ENCODE peak calls at places on chromosomes 6 and 20, in ten cellular contexts. C is right lobe of liver; V is CD8-positive, alpha-beta T cell; Z is tibial artery; N is sigmoid colon; A is astrocyte of the spinal cord; J is GM23338; D is psoas muscle; L is HFF-Myc; R is cardiac fibroblast. E is an unnamed sample.

GRCh38 chr20:31593221-31594001 is 11.7 kb upstream of the ID1 start:
- DNase-seq in C (peak), V (no peak), Z (no peak), N (no peak), A (peak), J (no peak), D (no peak), L (no peak), R (peak), E (no peak)

GRCh38 chr6:13700232-13700631 is 11.4 kb downstream of the RANBP9 start:
- DNase-seq in C (no peak), V (no peak), Z (no peak), N (no peak), A (no peak), J (no peak), D (no peak), L (no peak), R (no peak), E (no peak)

GRCh38 chr6:129567374-129567773 is 142.6 kb downstream of the ARHGAP18 start:
- DNase-seq in C (no peak), V (no peak), Z (peak), N (no peak), A (peak), J (peak), D (no peak), L (no peak), R (peak), E (no peak)

GRCh38 chr6:17300637-17301036 is 19.5 kb downstream of the RBM24 start:
- DNase-seq in C (no peak), V (no peak), Z (no peak), N (no peak), A (no peak), J (no peak), D (no peak), L (no peak), R (no peak), E (no peak)

GRCh38 chr6:131765081-131765852 is 42.6 kb upstream of the ENPP1 start:
- DNase-seq in C (no peak), V (no peak), Z (no peak), N (no peak), A (peak), J (no peak), D (no peak), L (no peak), R (peak), E (peak)

GRCh38 chr6:13461805-13462204 is 25.6 kb downstream of the GFOD1 start:
- DNase-seq in C (peak), V (no peak), Z (no peak), N (no peak), A (no peak), J (no peak), D (no peak), L (no peak), R (no peak), E (no peak)

GRCh38 chr6:41229716-41230115 is 1.6 kb downstream of the TREML4 start:
- DNase-seq in C (no peak), V (no peak), Z (no peak), N (no peak), A (no peak), J (no peak), D (no peak), L (no peak), R (no peak), E (no peak)

GRCh38 chr20:33169176-33169794 is 1.3 kb downstream of the BPIFA2 start:
- DNase-seq in C (no peak), V (no peak), Z (no peak), N (no peak), A (no peak), J (peak), D (no peak), L (peak), R (no peak), E (no peak)

GRCh38 chr6:93418113-93418447 is 1.3 kb downstream of the EPHA7 start:
- DNase-seq in C (no peak), V (no peak), Z (no peak), N (no peak), A (peak), J (no peak), D (no peak), L (no peak), R (peak), E (no peak)

GRCh38 chr6:163415620-163416379 is 1.3 kb downstream of the QKI start:
- DNase-seq in C (no peak), V (no peak), Z (peak), N (peak), A (peak), J (peak), D (peak), L (no peak), R (peak), E (no peak)

GRCh38 chr6:7707787-7708186 is 18.1 kb upstream of the BMP6 start:
- DNase-seq in C (no peak), V (no peak), Z (no peak), N (no peak), A (no peak), J (no peak), D (no peak), L (no peak), R (peak), E (peak)

GRCh38 chr6:22848121-22848520 is 278.8 kb downstream of the HDGFL1 start:
- DNase-seq in C (no peak), V (no peak), Z (no peak), N (no peak), A (peak), J (no peak), D (no peak), L (no peak), R (no peak), E (no peak)

GRCh38 chr6:52365871-52366540 is 4.1 kb downstream of the PAQR8 start:
- DNase-seq in C (no peak), V (no peak), Z (no peak), N (no peak), A (peak), J (no peak), D (no peak), L (no peak), R (peak), E (no peak)

GRCh38 chr20:2539341-2539740 is 3.0 kb downstream of the TMC2 start:
- DNase-seq in C (no peak), V (no peak), Z (no peak), N (no peak), A (no peak), J (no peak), D (no peak), L (no peak), R (no peak), E (no peak)

GRCh38 chr20:37804584-37805566 is 98.1 kb upstream of the VSTM2L start:
- DNase-seq in C (no peak), V (no peak), Z (no peak), N (no peak), A (no peak), J (no peak), D (no peak), L (no peak), R (peak), E (no peak)

GRCh38 chr6:99013145-99013544 is 65.4 kb upstream of the FBXL4 start:
- DNase-seq in C (no peak), V (no peak), Z (no peak), N (no peak), A (peak), J (no peak), D (no peak), L (peak), R (peak), E (peak)

GRCh38 chr6:42403415-42403814 is 48.3 kb downstream of the TRERF1 start:
- DNase-seq in C (peak), V (no peak), Z (no peak), N (no peak), A (peak), J (no peak), D (no peak), L (peak), R (no peak), E (no peak)
- TF ChIP-seq CTCF in C (no peak), V (no peak), Z (no peak), N (no peak), A (no peak), J (peak), D (no peak), L (no peak), R (no peak), E (no peak)

GRCh38 chr6:119112856-119113530 is 34.5 kb upstream of the FAM184A start:
- DNase-seq in C (no peak), V (no peak), Z (peak), N (no peak), A (no peak), J (peak), D (peak), L (no peak), R (peak), E (no peak)
- H3K4me3 ChIP-seq in C (no peak), V (no peak), Z (no peak), N (no peak), A (no peak), J (no peak), D (no peak), L (no peak), R (no peak), E (no peak)

DNA sequence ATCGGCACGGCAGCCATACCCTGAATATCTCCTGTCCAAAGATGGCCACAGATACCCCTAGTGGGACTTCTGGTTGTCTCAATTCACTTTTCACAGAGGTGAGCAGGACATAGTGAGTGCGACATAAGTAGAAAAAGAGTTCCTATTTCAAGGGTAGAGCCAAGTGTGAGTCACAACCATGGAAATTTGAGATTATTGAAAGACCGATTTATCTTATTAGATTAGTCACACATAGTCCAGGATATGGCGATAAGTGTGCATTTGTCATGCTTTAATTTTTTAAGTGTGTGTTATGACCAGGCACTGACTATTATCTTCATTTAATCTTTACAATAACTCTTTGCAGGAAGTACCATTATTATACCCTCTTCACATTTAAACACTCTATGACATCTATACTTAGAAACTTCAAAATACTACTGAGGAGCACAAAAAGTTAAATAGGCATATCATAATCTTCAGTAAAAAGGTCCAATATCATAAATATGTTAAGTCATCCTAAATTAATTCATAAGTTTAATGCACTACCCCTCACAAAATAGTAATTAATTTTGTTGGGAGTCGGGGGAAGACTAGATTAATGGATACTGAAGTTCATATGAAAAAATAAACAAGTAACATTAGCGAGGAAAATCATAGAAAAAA is 13.4 kb upstream of the TNFAIP3 start:
- DNase-seq in C (no peak), V (no peak), Z (no peak), N (no peak), A (peak), J (no peak), D (no peak), L (no peak), R (no peak), E (no peak)
- TF ChIP-seq CTCF in C (no peak), V (no peak), Z (no peak), N (no peak), A (no peak), J (no peak), D (no peak), L (no peak), R (no peak), E (no peak)

GRCh38 chr6:5132741-5133140 is 47.6 kb downstream of the PPP1R3G start:
- DNase-seq in C (no peak), V (no peak), Z (peak), N (peak), A (peak), J (peak), D (peak), L (no peak), R (peak), E (peak)
- H3K4me3 ChIP-seq in C (no peak), V (no peak), Z (no peak), N (no peak), A (no peak), J (peak), D (peak), L (no peak), R (peak), E (no peak)

DNA sequence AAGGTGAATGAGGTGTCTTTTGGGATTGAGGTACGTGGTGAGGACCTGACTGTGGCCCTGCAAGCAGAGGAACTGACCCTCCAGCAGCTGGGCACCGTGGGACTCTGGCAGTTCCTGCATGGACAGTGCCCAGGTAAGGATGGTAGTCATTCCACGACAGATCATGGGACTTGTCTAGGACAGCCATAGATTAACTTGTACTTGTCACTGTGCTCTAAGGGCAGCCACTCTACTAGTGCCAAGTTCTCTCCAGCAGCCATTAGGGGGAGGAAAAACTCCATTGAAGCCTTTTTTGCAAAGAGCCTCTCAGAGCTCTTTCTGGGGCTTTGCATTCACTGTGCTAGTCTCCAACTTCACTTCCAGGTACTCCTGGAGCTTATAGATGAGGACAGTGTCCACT is 20.4 kb downstream of the TAF11 start:
- DNase-seq in C (no peak), V (no peak), Z (no peak), N (no peak), A (no peak), J (peak), D (no peak), L (no peak), R (peak), E (no peak)
- TF ChIP-seq CTCF in C (no peak), V (no peak), Z (no peak), N (no peak), A (no peak), J (peak), D (no peak), L (peak), R (no peak), E (no peak)

GRCh38 chr20:46020515-46020914 is 8.5 kb upstream of the SLC12A5 start:
- DNase-seq in C (no peak), V (no peak), Z (no peak), N (no peak), A (no peak), J (no peak), D (no peak), L (no peak), R (no peak), E (no peak)
- H3K4me3 ChIP-seq in C (no peak), V (no peak), Z (no peak), N (no peak), A (no peak), J (peak), D (no peak), L (no peak), R (no peak), E (no peak)

DNA sequence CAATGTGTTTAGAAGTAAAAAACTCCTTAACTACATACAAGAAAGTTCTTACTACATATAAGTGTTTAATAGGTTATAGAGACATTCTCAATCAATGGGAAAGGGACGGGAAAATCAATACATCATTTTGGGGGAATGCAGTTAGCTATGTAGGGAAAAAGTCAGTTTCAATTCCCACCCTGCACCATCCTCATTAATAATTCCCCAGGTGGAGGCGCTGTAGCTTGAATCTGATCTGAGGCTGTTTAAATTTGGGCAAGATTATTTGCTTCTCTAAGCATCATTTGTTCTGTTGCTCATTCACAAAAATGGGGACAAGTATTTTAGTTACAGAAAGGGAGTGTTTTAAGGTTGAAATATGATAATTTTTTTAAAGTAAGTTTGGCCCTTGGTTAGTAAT is 19.1 kb downstream of the OLIG3 start:
- DNase-seq in C (no peak), V (no peak), Z (no peak), N (no peak), A (no peak), J (peak), D (no peak), L (no peak), R (no peak), E (no peak)
- TF ChIP-seq CTCF in C (no peak), V (no peak), Z (no peak), N (no peak), A (no peak), J (peak), D (no peak), L (peak), R (no peak), E (peak)

GRCh38 chr6:32938494-32938893 is 2.3 kb downstream of the HLA-DMB start:
- DNase-seq in C (no peak), V (no peak), Z (no peak), N (no peak), A (no peak), J (no peak), D (no peak), L (no peak), R (no peak), E (no peak)
- H3K4me3 ChIP-seq in C (no peak), V (no peak), Z (no peak), N (no peak), A (no peak), J (no peak), D (no peak), L (no peak), R (no peak), E (no peak)

DNA sequence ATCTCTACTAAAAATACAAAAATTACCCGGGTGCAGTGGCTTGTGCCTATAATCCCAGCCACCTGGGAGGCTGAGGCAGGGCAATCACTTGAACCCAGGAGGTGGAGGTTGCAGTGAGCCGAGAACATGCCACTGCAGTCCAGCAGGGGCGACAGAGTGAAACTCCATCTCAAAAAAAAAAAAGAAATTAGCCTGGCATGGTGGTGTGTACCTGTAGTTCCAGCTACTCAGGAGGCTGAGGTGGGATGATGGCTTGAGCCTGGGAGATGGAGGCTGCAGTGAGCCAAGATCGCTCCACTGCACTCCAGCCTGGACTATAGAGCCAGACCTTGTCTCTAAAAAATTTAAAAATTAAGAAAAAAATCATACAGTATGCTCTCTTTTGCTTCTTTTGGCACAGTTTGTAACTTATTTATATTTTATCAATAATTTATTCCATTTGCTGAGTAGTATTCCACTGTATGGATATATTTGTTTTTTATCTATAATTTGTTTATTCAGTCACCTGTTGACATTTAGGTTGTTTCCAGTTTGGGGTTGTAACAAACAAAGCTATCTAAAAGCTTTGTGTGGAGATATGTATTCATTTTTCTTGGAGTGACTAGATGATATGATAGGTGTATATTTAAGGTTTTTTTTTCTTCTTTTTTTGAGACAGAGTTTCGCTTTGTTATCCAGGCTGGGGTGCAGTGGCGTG is 8.0 kb upstream of the MYBL2 start:
- DNase-seq in C (no peak), V (no peak), Z (no peak), N (no peak), A (no peak), J (no peak), D (no peak), L (no peak), R (no peak), E (no peak)
- TF ChIP-seq CTCF in C (no peak), V (no peak), Z (no peak), N (no peak), A (peak), J (no peak), D (no peak), L (no peak), R (no peak), E (no peak)

E was measured in AG09309.